ENCODE peak calls at places on chromosomes 5 and 9, in four cellular contexts. E is IMR-90, I is H1, P is neuronal stem cell. A is an unnamed sample.

GRCh38 chr9:76964612-76965011 is 54.8 kb upstream of the FOXB2 start:
- DNase-seq in E (no peak), I (no peak), P (no peak), A (no peak)

GRCh38 chr5:179840321-179840720 is 18.3 kb downstream of the MRNIP start:
- DNase-seq in E (no peak), I (no peak), P (no peak), A (no peak)

GRCh38 chr5:117803533-117803932 is 1184.8 kb downstream of the DTWD2 start:
- DNase-seq in E (peak), I (no peak), P (no peak), A (no peak)

GRCh38 chr5:141507387-141508091 is 18.7 kb downstream of the PCDHGC5 start:
- DNase-seq in E (peak), I (no peak), P (no peak), A (no peak)

GRCh38 chr9:5013379-5013778 is 28.3 kb downstream of the JAK2 start:
- DNase-seq in E (no peak), I (no peak), P (no peak), A (no peak)

GRCh38 chr9:113390192-113390960 is 10.7 kb downstream of the ALAD start:
- DNase-seq in E (no peak), I (no peak), P (no peak), A (no peak)

GRCh38 chr5:75281716-75282465 is 45.2 kb upstream of the ANKRD31 start:
- DNase-seq in E (peak), I (no peak), P (no peak), A (no peak)

GRCh38 chr5:109740329-109740728 is 50.6 kb downstream of the MAN2A1 start:
- DNase-seq in E (peak), I (no peak), P (no peak), A (peak)

GRCh38 chr9:130137870-130138653 is 34.1 kb upstream of the NCS1 start:
- DNase-seq in E (peak), I (peak), P (peak), A (peak)

GRCh38 chr5:2184024-2184362 is 301.3 kb upstream of the IRX4 start:
- DNase-seq in E (no peak), I (no peak), P (no peak), A (no peak)

GRCh38 chr5:9454012-9454481 is 91.8 kb downstream of the SEMA5A start:
- DNase-seq in E (no peak), I (no peak), P (no peak), A (no peak)

GRCh38 chr9:131254107-131254491 is 22.2 kb downstream of the FAM78A start:
- DNase-seq in E (no peak), I (no peak), P (no peak), A (no peak)

GRCh38 chr5:57825026-57825683 is 342.5 kb upstream of the ACTBL2 start:
- DNase-seq in E (peak), I (no peak), P (peak), A (no peak)

GRCh38 chr9:100472725-100473261 is at the start of gene TMEFF1:
- DNase-seq in E (peak), I (peak), P (peak), A (peak)

GRCh38 chr5:126801992-126802294 is 25.0 kb downstream of the LMNB1 start:
- DNase-seq in E (peak), I (no peak), P (no peak), A (no peak)

GRCh38 chr5:71891856-71892255 is 172.8 kb downstream of the CARTPT start:
- DNase-seq in E (peak), I (no peak), P (peak), A (peak)

GRCh38 chr9:99614341-99614740 is 207.3 kb upstream of the NR4A3 start:
- DNase-seq in E (no peak), I (no peak), P (no peak), A (no peak)

GRCh38 chr5:94433393-94434149 is 184.8 kb downstream of the KIAA0825 start:
- DNase-seq in E (peak), I (no peak), P (no peak), A (no peak)

GRCh38 chr9:113409481-113409880 is 994 bp downstream of the POLE3 start:
- DNase-seq in E (no peak), I (no peak), P (no peak), A (no peak)

GRCh38 chr9:70983723-70984280 is 137.6 kb downstream of the TRPM3 start:
- DNase-seq in E (peak), I (no peak), P (no peak), A (no peak)

GRCh38 chr5:155794801-155795200 is 532.2 kb upstream of the SGCD start:
- DNase-seq in E (peak), I (no peak), P (no peak), A (no peak)

GRCh38 chr9:78121488-78121887 is 89.9 kb upstream of the GNAQ start:
- DNase-seq in E (peak), I (peak), P (peak), A (peak)

GRCh38 chr5:125865166-125865815 is 557.9 kb upstream of the GRAMD2B start:
- DNase-seq in E (peak), I (no peak), P (no peak), A (no peak)

GRCh38 chr5:139638736-139639618 is 9.2 kb upstream of the CXXC5 start:
- DNase-seq in E (no peak), I (peak), P (no peak), A (no peak)

GRCh38 chr5:15260347-15261278 is 239.4 kb upstream of the FBXL7 start:
- DNase-seq in E (peak), I (no peak), P (no peak), A (no peak)

GRCh38 chr5:38607396-38607795 is 51.0 kb upstream of the LIFR start:
- DNase-seq in E (peak), I (no peak), P (no peak), A (no peak)

GRCh38 chr5:137792291-137792690 is 38.1 kb upstream of the HNRNPA0 start:
- DNase-seq in E (no peak), I (no peak), P (no peak), A (no peak)

DNA sequence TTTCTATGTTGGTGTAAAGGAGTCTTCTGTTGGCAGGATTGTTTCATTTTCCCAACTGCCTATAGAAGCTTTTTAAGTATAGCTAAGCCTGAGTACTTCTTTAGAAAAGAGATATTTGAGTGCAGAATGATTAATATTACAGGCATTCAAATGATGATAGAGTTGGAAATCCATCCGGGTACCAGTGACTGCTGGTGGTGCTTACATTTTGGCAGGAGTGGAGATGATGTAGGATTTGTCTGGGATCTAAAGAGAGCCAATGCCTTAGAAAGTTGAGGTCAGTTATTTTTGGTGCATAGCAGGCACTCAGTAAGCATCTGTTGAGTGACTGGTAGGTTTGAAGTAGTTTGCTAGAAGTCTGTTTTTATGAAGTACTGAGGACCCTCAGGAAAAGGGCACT is 433.5 kb downstream of the DMAC1 start:
- DNase-seq in E (peak), I (no peak), P (no peak), A (no peak)
- H2BK5ac ChIP-seq in E (peak), I (no peak), P (no peak), A (no peak)

GRCh38 chr9:95506438-95506691 is 10.4 kb downstream of the PTCH1 start:
- DNase-seq in E (peak), I (no peak), P (no peak), A (no peak)
- H2BK5ac ChIP-seq in E (peak), I (peak), P (peak), A (no peak)

DNA sequence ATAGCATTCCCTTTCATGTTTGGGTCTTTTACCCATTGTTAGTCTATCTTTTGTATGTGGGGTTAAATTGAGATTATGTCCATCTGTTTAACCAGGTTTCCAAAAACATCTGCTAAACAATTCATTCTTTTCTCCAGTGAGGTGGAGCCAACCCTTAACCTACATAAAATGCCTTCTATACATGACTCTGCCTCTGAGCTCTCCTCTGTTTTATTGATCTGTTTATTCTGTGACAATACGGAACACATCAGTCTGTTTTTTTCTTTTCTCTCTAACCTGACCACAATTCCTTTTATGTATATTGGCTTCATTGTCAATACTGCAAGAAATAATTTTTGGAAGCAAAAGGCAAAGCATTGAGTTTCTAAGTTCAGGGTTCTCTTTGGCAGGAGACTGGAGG is 9.9 kb upstream of the ARL15 start:
- DNase-seq in E (no peak), I (no peak), P (no peak), A (no peak)
- H2BK5ac ChIP-seq in E (no peak), I (no peak), P (no peak), A (no peak)

GRCh38 chr5:134502259-134502658 is 23.2 kb upstream of the JADE2 start:
- DNase-seq in E (no peak), I (no peak), P (no peak), A (no peak)

GRCh38 chr5:134503937-134504437 is 21.5 kb upstream of the JADE2 start:
- DNase-seq in E (peak), I (no peak), P (no peak), A (no peak)

GRCh38 chr5:134504629-134505300 is 20.7 kb upstream of the JADE2 start:
- DNase-seq in E (no peak), I (no peak), P (no peak), A (no peak)

GRCh38 chr5:134500699-134501430 is 24.6 kb upstream of the JADE2 start:
- DNase-seq in E (peak), I (no peak), P (no peak), A (no peak)

GRCh38 chr5:134503088-134503936 is 22.2 kb upstream of the JADE2 start:
- DNase-seq in E (peak), I (peak), P (no peak), A (peak)
- H2BK5ac ChIP-seq in E (peak), I (peak), P (no peak), A (no peak)

GRCh38 chr5:136001531-136001930 is 27.3 kb upstream of the TGFBI start:
- DNase-seq in E (peak), I (no peak), P (no peak), A (no peak)
- H2BK5ac ChIP-seq in E (peak), I (no peak), P (no peak), A (no peak)

DNA sequence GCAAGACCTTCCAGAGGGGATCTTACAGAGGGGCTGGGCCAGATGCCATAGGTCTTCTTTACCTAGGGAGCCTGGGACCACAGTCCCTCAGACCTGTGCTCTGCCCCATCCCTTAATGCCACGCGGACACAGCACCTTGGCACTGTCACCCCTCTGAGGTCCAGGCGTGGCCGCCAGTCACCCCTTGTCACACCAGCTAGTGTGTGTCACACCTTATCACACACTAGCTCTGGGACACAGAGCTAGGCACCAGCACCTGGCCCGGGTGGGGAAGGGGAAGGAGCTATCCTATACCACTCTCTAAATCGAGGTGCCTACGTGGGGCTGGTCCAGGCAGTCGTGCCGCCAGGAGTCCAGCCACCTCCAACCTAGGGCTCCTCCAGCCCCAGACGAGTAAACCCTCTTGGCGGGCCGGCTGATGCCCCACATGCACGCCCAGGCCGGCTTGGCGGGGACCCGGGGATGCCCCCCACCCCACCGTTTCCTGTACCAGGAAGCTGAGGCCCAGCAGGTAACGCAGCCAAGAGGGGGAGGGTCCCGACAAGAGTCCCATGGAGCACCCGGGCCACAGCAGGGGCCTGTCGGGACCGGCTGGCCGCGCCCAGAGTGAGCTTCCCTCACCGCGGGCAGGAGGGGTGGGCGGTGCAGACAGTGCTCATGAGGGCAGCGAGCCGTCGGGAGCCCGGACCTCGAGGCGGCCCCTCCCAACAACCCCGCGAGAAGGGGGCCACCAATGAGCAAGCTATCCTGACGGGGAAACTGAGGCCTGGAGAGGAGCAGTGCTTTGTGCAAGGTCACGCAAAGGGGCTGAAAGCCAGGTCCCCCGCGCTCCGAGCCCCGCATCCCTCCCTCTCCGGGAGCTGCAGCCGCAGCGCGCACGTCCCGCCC is 578 bp downstream of the CORO2A start:
- DNase-seq in E (no peak), I (peak), P (no peak), A (peak)
- H2BK5ac ChIP-seq in E (no peak), I (peak), P (no peak), A (no peak)

GRCh38 chr5:77343165-77343564 is 132.7 kb downstream of the PDE8B start:
- DNase-seq in E (no peak), I (no peak), P (no peak), A (no peak)

GRCh38 chr5:77353251-77353650 is 138.9 kb downstream of the WDR41 start:
- DNase-seq in E (no peak), I (no peak), P (no peak), A (no peak)

GRCh38 chr5:77347435-77348098 is 137.1 kb downstream of the PDE8B start:
- DNase-seq in E (no peak), I (no peak), P (no peak), A (no peak)
- H2BK5ac ChIP-seq in E (no peak), I (no peak), P (no peak), A (no peak)